ENCODE peak calls at places on chromosomes 12 and 14, in ten cellular contexts. E is NT2/D1; X is NCI-H146; T is RPMI7951; O is ovary; G is left ventricle myocardium superior; S is substantia nigra; F is foreskin fibroblast; Z is activated T-helper 9 cell treated with anti-CD3 and anti-CD28 coated beads, Interleukin-2, amount 50 U/mL, for 16 hours; K is sigmoid colon. L is an unnamed sample.

GRCh38 chr14:65297744-65298143 is 114.8 kb upstream of the FUT8 start:
- DNase-seq in E (no peak), X (no peak), T (no peak), O (no peak), G (no peak), S (no peak), F (no peak), Z (no peak), K (no peak), L (no peak)

GRCh38 chr12:131445184-131445974 is 265.5 kb upstream of the SFSWAP start:
- DNase-seq in E (no peak), X (no peak), T (no peak), O (no peak), G (peak; percentile 17), S (no peak), F (no peak), Z (no peak), K (no peak), L (no peak)

GRCh38 chr12:57477710-57478681 is 1.7 kb downstream of the ARHGAP9 start:
- DNase-seq in E (no peak), X (no peak), T (no peak), O (no peak), G (no peak), S (no peak), F (no peak), Z (no peak), K (no peak), L (no peak)

GRCh38 chr14:68975667-68976066 is 3.4 kb downstream of the ACTN1 start:
- DNase-seq in E (no peak), X (no peak), T (peak; percentile 80), O (no peak), G (no peak), S (no peak), F (peak; percentile 82), Z (no peak), K (peak; percentile 89), L (no peak)

GRCh38 chr12:32115404-32116104 is 8.9 kb downstream of the BICD1 start:
- DNase-seq in E (no peak), X (no peak), T (peak; percentile 98), O (peak; percentile 96), G (peak; percentile 68), S (no peak), F (peak; percentile 99), Z (no peak), K (peak; percentile 96), L (peak; percentile 96)

GRCh38 chr14:103221781-103222358 is 98.6 kb downstream of the TNFAIP2 start:
- DNase-seq in E (no peak), X (no peak), T (no peak), O (no peak), G (no peak), S (no peak), F (no peak), Z (no peak), K (no peak), L (no peak)

GRCh38 chr14:100828448-100828834 is 2.5 kb downstream of the MEG3 start:
- DNase-seq in E (no peak), X (no peak), T (no peak), O (peak; percentile 39), G (no peak), S (no peak), F (peak; percentile 57), Z (no peak), K (no peak), L (no peak)

GRCh38 chr12:15966426-15966825 is 55.3 kb downstream of the DERA start:
- DNase-seq in E (no peak), X (no peak), T (peak; percentile 15), O (no peak), G (no peak), S (no peak), F (peak; percentile 71), Z (no peak), K (no peak), L (peak; percentile 77)

GRCh38 chr14:50932159-50932558 is 12.1 kb downstream of the PYGL start:
- DNase-seq in E (no peak), X (no peak), T (no peak), O (no peak), G (no peak), S (no peak), F (no peak), Z (no peak), K (no peak), L (no peak)

GRCh38 chr12:52231305-52232232 is 1.5 kb upstream of the KRT7 start:
- DNase-seq in E (no peak), X (no peak), T (no peak), O (no peak), G (no peak), S (no peak), F (no peak), Z (no peak), K (peak; percentile 54), L (no peak)

GRCh38 chr12:132717531-132718387 is 7.1 kb downstream of the PGAM5 start:
- DNase-seq in E (no peak), X (no peak), T (no peak), O (no peak), G (no peak), S (no peak), F (no peak), Z (no peak), K (no peak), L (no peak)

GRCh38 chr12:77229640-77230442 is 164.5 kb upstream of the E2F7 start:
- DNase-seq in E (peak; percentile 30), X (no peak), T (no peak), O (no peak), G (no peak), S (no peak), F (no peak), Z (no peak), K (no peak), L (no peak)

GRCh38 chr12:53222170-53223005 is 9.6 kb downstream of the RARG start:
- DNase-seq in E (no peak), X (no peak), T (peak; percentile 46), O (no peak), G (no peak), S (no peak), F (peak; percentile 80), Z (no peak), K (no peak), L (no peak)

GRCh38 chr14:93648440-93649168 is 139.7 kb downstream of the PRIMA1 start:
- DNase-seq in E (peak; percentile 9), X (peak; percentile 2), T (peak; percentile 14), O (no peak), G (no peak), S (no peak), F (no peak), Z (no peak), K (no peak), L (no peak)

GRCh38 chr12:103382736-103383346 is 112.9 kb downstream of the C12orf42 start:
- DNase-seq in E (no peak), X (no peak), T (no peak), O (no peak), G (no peak), S (no peak), F (no peak), Z (no peak), K (no peak), L (no peak)

GRCh38 chr12:105032703-105033357 is 46.7 kb downstream of the NOPCHAP1 start:
- DNase-seq in E (no peak), X (no peak), T (no peak), O (no peak), G (no peak), S (no peak), F (no peak), Z (no peak), K (no peak), L (no peak)

GRCh38 chr12:76037130-76038105 is 5.8 kb upstream of the PHLDA1 start:
- DNase-seq in E (no peak), X (peak; percentile 73), T (peak; percentile 82), O (peak; percentile 49), G (no peak), S (no peak), F (peak; percentile 86), Z (no peak), K (no peak), L (peak; percentile 39)

GRCh38 chr14:22656226-22656625 is 12.1 kb upstream of the OR6J1 start:
- DNase-seq in E (no peak), X (no peak), T (no peak), O (no peak), G (no peak), S (no peak), F (no peak), Z (no peak), K (no peak), L (no peak)

GRCh38 chr14:99727096-99727870 is 43.2 kb downstream of the CYP46A1 start:
- DNase-seq in E (no peak), X (no peak), T (no peak), O (peak; percentile 12), G (no peak), S (no peak), F (no peak), Z (no peak), K (peak; percentile 60), L (no peak)

GRCh38 chr14:77931441-77931840 is 131.5 kb downstream of the ADCK1 start:
- DNase-seq in E (no peak), X (no peak), T (no peak), O (no peak), G (no peak), S (no peak), F (no peak), Z (no peak), K (no peak), L (no peak)

GRCh38 chr14:52089208-52089607 is 20.3 kb upstream of the NID2 start:
- DNase-seq in E (no peak), X (no peak), T (no peak), O (no peak), G (no peak), S (no peak), F (no peak), Z (no peak), K (no peak), L (no peak)

GRCh38 chr12:75721231-75721641 is 209.8 kb upstream of the KRR1 start:
- DNase-seq in E (no peak), X (no peak), T (peak; percentile 67), O (no peak), G (no peak), S (no peak), F (peak; percentile 54), Z (no peak), K (no peak), L (no peak)

GRCh38 chr14:37594238-37594915 is 672 bp downstream of the FOXA1 start:
- DNase-seq in E (no peak), X (peak; percentile 86), T (peak; percentile 55), O (no peak), G (no peak), S (no peak), F (peak; percentile 89), Z (no peak), K (no peak), L (no peak)

GRCh38 chr12:47813491-47814196 is 6.1 kb downstream of the HDAC7 start:
- DNase-seq in E (no peak), X (no peak), T (peak; percentile 58), O (peak; percentile 47), G (peak; percentile 54), S (no peak), F (peak; percentile 38), Z (no peak), K (no peak), L (no peak)

GRCh38 chr12:1720494-1720893 is 29.6 kb downstream of the ADIPOR2 start:
- DNase-seq in E (peak; percentile 59), X (peak; percentile 18), T (no peak), O (no peak), G (no peak), S (no peak), F (no peak), Z (no peak), K (no peak), L (no peak)

GRCh38 chr14:99327458-99328250 is 55.7 kb upstream of the BCL11B start:
- DNase-seq in E (peak; percentile 27), X (no peak), T (no peak), O (no peak), G (no peak), S (no peak), F (no peak), Z (no peak), K (no peak), L (no peak)

GRCh38 chr14:53265025-53265424 is 111.9 kb upstream of the DDHD1 start:
- DNase-seq in E (no peak), X (no peak), T (no peak), O (no peak), G (no peak), S (no peak), F (no peak), Z (no peak), K (no peak), L (no peak)

GRCh38 chr12:27821259-27821973 is 41.4 kb upstream of the MANSC4 start:
- DNase-seq in E (peak; percentile 95), X (peak; percentile 69), T (peak; percentile 75), O (peak; percentile 28), G (no peak), S (no peak), F (peak; percentile 87), Z (no peak), K (no peak), L (peak; percentile 37)